ENCODE peak calls at places on chromosomes 7 and 10, in seven cellular contexts. Z is H9, F is neuronal stem cell, N is GM23248, K is IMR-90, D is fibroblast of lung, Y is mammary epithelial cell. U is an unnamed sample. For H3K4me1, the result is how much of the 10 kb centered on the place peaks cover.

GRCh38 chr10:110641256-110641655 is 2.9 kb upstream of the RBM20 start:
- DNase-seq in Z (peak), F (no peak), N (no peak), K (peak), D (no peak), Y (peak), U (no peak)

GRCh38 chr7:108358553-108358952 is 97.7 kb downstream of the NRCAM start:
- DNase-seq in Z (peak), F (no peak), N (peak), K (peak), D (peak), Y (peak), U (no peak)

GRCh38 chr10:24952701-24953349 is 419 bp upstream of the PRTFDC1 start:
- DNase-seq in Z (peak), F (peak), N (peak), K (peak), D (peak), Y (no peak), U (peak)

GRCh38 chr7:123615344-123615743 is 13.7 kb downstream of the ASB15 start:
- DNase-seq in Z (no peak), F (no peak), N (peak), K (peak), D (peak), Y (no peak), U (no peak)

GRCh38 chr10:50260791-50261281 is 9.5 kb upstream of the ASAH2 start:
- DNase-seq in Z (no peak), F (no peak), N (peak), K (peak), D (no peak), Y (peak), U (no peak)

GRCh38 chr7:40757097-40757496 is 622.3 kb downstream of the SUGCT start:
- DNase-seq in Z (no peak), F (no peak), N (no peak), K (no peak), D (no peak), Y (no peak), U (no peak)

GRCh38 chr7:64320547-64321495 is 7.1 kb downstream of the ZNF736 start:
- DNase-seq in Z (no peak), F (no peak), N (no peak), K (no peak), D (no peak), Y (no peak), U (no peak)

GRCh38 chr7:13988011-13988410 is 1.5 kb downstream of the ETV1 start:
- DNase-seq in Z (no peak), F (no peak), N (peak), K (peak), D (peak), Y (peak), U (no peak)

GRCh38 chr7:18408461-18408860 is 87.1 kb upstream of the HDAC9 start:
- DNase-seq in Z (no peak), F (no peak), N (peak), K (peak), D (peak), Y (peak), U (peak)

GRCh38 chr10:26432938-26433337 is 5.2 kb upstream of the APBB1IP start:
- DNase-seq in Z (no peak), F (no peak), N (peak), K (no peak), D (no peak), Y (no peak), U (peak)

GRCh38 chr10:131083915-131084790 is 227.4 kb downstream of the TCERG1L start:
- DNase-seq in Z (peak), F (no peak), N (no peak), K (no peak), D (no peak), Y (no peak), U (peak)

GRCh38 chr7:130087364-130087763 is 17.0 kb downstream of the KLHDC10 start:
- DNase-seq in Z (no peak), F (no peak), N (peak), K (peak), D (no peak), Y (no peak), U (no peak)

GRCh38 chr7:770786-771185 is 43.7 kb upstream of the PRKAR1B start:
- DNase-seq in Z (no peak), F (no peak), N (no peak), K (no peak), D (peak), Y (no peak), U (peak)

GRCh38 chr7:91326516-91327209 is 62.4 kb downstream of the FZD1 start:
- DNase-seq in Z (no peak), F (no peak), N (no peak), K (no peak), D (no peak), Y (no peak), U (no peak)

GRCh38 chr7:91325731-91326130 is 61.5 kb downstream of the FZD1 start:
- DNase-seq in Z (no peak), F (no peak), N (no peak), K (no peak), D (no peak), Y (no peak), U (no peak)

GRCh38 chr7:91324663-91325062 is 60.4 kb downstream of the FZD1 start:
- DNase-seq in Z (no peak), F (no peak), N (no peak), K (no peak), D (no peak), Y (no peak), U (no peak)

GRCh38 chr7:91330378-91331295 is 66.4 kb downstream of the FZD1 start:
- DNase-seq in Z (no peak), F (no peak), N (peak), K (no peak), D (peak), Y (no peak), U (peak)

DNA sequence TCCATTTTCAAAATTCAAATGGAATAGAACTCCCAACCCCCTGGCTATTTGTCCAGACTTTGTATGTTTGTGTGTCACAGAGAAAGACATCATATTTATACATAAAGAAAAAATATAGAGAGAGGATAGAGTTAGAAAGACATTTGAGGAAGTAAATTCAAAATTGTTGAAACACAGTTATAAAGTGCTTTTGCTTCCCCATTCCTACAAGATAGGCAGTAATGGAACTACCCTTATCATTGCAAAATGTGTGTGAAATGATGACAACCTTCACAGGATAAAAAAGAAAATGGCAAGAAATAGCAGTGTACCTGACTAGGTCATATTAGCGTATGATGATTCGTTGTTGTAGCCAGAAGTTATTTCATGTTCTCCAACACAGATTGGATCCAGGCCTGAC is 63.1 kb downstream of the FZD1 start:
- DNase-seq in Z (no peak), F (no peak), N (no peak), K (no peak), D (no peak), Y (no peak), U (no peak)
- H3K4me1 ChIP-seq in Z (under half), F (under half), N (under half), K (under half), D (under half), Y (under half), U (under half)

DNA sequence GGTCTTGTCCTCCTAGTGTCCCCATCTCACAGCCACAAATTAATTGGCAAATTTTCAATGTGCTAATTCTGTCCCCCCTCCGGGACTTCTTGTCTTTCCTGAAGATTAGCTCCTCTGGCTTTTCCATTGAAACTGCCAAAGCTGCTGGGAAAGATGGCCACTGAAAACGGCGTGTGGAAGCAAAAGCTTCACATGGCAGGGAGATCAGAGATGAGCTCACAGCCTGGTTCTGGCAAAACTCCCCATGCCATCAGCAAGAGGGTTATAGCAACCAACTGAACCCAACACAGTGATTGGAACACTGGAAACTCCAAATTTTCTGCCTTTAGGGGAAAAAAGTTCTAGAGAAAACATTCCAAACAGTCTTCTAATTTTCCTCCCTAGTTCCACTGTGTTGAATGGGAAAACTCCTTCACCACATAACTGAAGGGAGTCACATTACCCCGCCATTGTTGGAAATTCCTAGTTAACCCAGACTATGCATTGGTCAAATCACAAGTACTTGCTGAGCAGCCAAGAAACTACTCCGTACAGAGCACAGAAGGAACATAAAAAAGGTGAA is 37.0 kb downstream of the NRAP start:
- DNase-seq in Z (no peak), F (no peak), N (peak), K (no peak), D (no peak), Y (no peak), U (no peak)
- H3K27ac ChIP-seq in Z (no peak), F (no peak), N (no peak), K (no peak), D (no peak), Y (no peak), U (no peak)

GRCh38 chr10:70660722-70661121 is 11.6 kb upstream of the ADAMTS14 start:
- DNase-seq in Z (no peak), F (no peak), N (no peak), K (no peak), D (no peak), Y (no peak), U (no peak)

GRCh38 chr10:70656489-70656888 is 15.8 kb upstream of the ADAMTS14 start:
- DNase-seq in Z (no peak), F (no peak), N (peak), K (peak), D (peak), Y (peak), U (peak)

GRCh38 chr10:70657036-70657435 is 15.3 kb upstream of the ADAMTS14 start:
- DNase-seq in Z (no peak), F (no peak), N (peak), K (peak), D (no peak), Y (no peak), U (no peak)

GRCh38 chr10:70661623-70662361 is 10.5 kb upstream of the ADAMTS14 start:
- DNase-seq in Z (no peak), F (no peak), N (no peak), K (no peak), D (no peak), Y (no peak), U (no peak)

DNA sequence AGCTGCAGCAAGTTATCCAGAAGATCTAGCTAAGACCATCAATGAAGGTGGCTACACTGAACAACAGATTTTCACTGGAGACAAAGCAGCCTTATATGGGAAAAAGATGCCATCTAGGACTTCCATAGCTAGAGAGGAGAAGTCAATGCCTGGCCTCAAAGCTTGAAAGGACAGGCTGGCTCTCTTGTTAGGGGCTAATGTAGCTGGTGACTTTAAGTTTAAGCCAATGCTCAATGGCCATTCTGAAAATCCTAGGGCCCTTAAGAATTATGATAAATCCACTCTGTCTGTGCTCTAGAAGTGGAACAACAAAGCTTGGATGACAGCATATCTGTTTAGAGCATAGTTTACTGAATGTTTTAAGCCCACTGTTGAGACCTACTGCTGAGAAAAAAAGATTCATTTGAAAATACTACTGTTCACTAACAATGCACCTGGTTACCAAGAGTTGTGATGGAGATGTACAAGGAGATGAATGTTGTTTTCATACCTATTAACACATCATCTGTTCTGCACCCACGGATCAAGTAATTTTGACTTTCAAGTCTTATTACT is 13.6 kb upstream of the ADAMTS14 start:
- DNase-seq in Z (no peak), F (no peak), N (no peak), K (no peak), D (no peak), Y (no peak), U (no peak)
- H2AFZ ChIP-seq in Z (no peak), F (no peak), N (no peak), K (no peak), D (no peak), Y (no peak), U (no peak)

DNA sequence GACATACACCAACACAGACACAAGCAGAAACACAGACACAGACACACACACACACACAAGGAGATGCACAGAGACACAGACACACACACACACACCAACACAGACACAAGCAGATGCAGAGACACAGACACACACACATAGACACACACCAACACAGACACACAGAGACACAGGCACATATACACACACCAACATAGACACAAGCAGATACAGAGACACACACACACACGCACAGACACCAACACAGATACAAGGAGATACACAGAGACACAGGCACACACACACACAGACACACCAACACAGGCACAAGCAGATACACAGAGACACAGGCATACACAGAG is 347.2 kb upstream of the KLF6 start:
- DNase-seq in Z (no peak), F (no peak), N (no peak), K (no peak), D (no peak), Y (no peak), U (peak)
- H3K4me1 ChIP-seq in Z (under half), F (under half), N (under half), K (under half), D (under half), Y (under half), U (under half)

GRCh38 chr7:82926477-82926876 is 236.2 kb downstream of the PCLO start:
- DNase-seq in Z (no peak), F (peak), N (no peak), K (no peak), D (no peak), Y (no peak), U (no peak)
- H3K27ac ChIP-seq in Z (no peak), F (no peak), N (no peak), K (no peak), D (no peak), Y (no peak), U (no peak)

GRCh38 chr10:35526775-35527174 is 78.4 kb upstream of the GJD4 start:
- DNase-seq in Z (no peak), F (no peak), N (no peak), K (no peak), D (no peak), Y (no peak), U (no peak)

DNA sequence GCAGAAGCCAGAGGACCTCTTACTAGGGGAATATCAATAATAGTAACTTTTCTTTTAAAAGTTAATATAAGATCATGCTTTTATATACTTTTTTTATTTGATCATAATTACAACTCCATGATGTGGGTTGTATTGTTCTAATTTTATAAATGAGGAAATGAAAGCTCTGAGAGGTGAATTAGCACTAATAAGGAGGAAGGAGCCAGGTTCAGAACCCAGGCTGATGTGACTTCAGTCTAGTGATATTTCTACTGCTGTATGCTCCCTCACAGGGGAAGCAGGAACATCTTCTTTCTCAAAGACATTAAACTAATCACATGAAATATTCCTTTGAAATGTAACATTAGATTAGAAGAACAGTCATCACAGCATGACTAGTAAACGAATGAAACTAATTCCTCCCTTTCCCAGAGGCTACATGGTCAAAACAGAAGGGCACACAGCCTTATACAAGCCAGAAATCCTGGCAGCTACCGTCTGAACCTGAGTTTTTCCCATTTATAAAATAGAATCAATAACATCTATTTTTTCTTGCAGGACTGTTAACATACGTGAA is 81.4 kb upstream of the GJD4 start:
- DNase-seq in Z (no peak), F (no peak), N (no peak), K (no peak), D (no peak), Y (no peak), U (no peak)
- H2AFZ ChIP-seq in Z (no peak), F (no peak), N (no peak), K (no peak), D (no peak), Y (no peak), U (no peak)

GRCh38 chr10:79081353-79082034 is 12.7 kb downstream of the ZMIZ1 start:
- DNase-seq in Z (no peak), F (no peak), N (peak), K (peak), D (peak), Y (peak), U (peak)
- H3K4me1 ChIP-seq in Z (under half), F (under half), N (half or more), K (half or more), D (half or more), Y (half or more), U (half or more)

U was measured in osteoblast.